ENCODE peak calls at places on chromosomes 7 and 10, in four cellular contexts. D, R, Z and F are unnamed samples.

GRCh38 chr10:96924861-96925260 is 92.8 kb downstream of the LCOR start:
- DNase-seq in R (no peak), Z (no peak), D (no peak), F (no peak)

GRCh38 chr10:60238408-60239100 is 151.1 kb downstream of the ANK3 start:
- DNase-seq in R (peak; percentile 26), Z (no peak), D (no peak), F (no peak)

GRCh38 chr7:2808891-2809660 is 35.0 kb downstream of the GNA12 start:
- DNase-seq in R (no peak), Z (no peak), D (no peak), F (no peak)

GRCh38 chr7:150370612-150371071 is 2.0 kb downstream of the REPIN1 start:
- DNase-seq in D (peak; percentile 31), R (no peak), Z (no peak), F (peak; percentile 47)

GRCh38 chr7:20220824-20221547 is 3.8 kb upstream of the MACC1 start:
- DNase-seq in D (no peak), R (no peak), Z (no peak), F (no peak)

GRCh38 chr7:114081606-114082425 is 163.0 kb upstream of the PPP1R3A start:
- DNase-seq in D (no peak), Z (peak; percentile 44), R (peak; percentile 56), F (peak; percentile 46)

GRCh38 chr7:128037081-128037480 is 5.8 kb upstream of the LRRC4 start:
- DNase-seq in R (no peak), Z (no peak), D (no peak), F (no peak)

GRCh38 chr10:98908868-98909267 is 326.8 kb downstream of the HPSE2 start:
- DNase-seq in Z (no peak), D (no peak), R (no peak), F (no peak)

GRCh38 chr10:27372095-27372494 is 131.5 kb upstream of the ACBD5 start:
- DNase-seq in Z (no peak), R (no peak), D (no peak), F (no peak)

GRCh38 chr7:45717537-45718235 is 143.5 kb downstream of the ADCY1 start:
- DNase-seq in Z (no peak), D (no peak), R (no peak), F (no peak)